ENCODE peak calls at places on chromosomes 12 and 14, in nine cellular contexts. K, E, Q, A, U, M, N, S and F are unnamed samples.

GRCh38 chr12:131830335-131831020 is 2.3 kb downstream of the MMP17 start:
- DNase-seq in E (peak; percentile 58), Q (no peak), U (peak; percentile 93), K (no peak), S (peak; percentile 63), N (peak; percentile 95), A (peak; percentile 83), M (peak; percentile 14), F (peak; percentile 71)

GRCh38 chr12:48936379-48936979 is 11.2 kb upstream of the FKBP11 start:
- DNase-seq in Q (no peak), A (peak; percentile 84), U (peak; percentile 82), E (peak; percentile 95), M (peak; percentile 74), N (no peak), K (peak; percentile 47), S (peak; percentile 67), F (peak; percentile 75)

GRCh38 chr12:116726749-116727148 is 11.1 kb downstream of the SPRING1 start:
- DNase-seq in S (no peak), M (no peak), Q (no peak), A (no peak), N (no peak), K (no peak), U (peak; percentile 26), E (no peak), F (no peak)

GRCh38 chr14:46580941-46581671 is 70.5 kb downstream of the RPL10L start:
- DNase-seq in K (no peak), S (peak; percentile 21), U (peak; percentile 62), A (peak; percentile 9), N (no peak), M (peak; percentile 41), E (no peak), Q (no peak), F (no peak)

GRCh38 chr12:108561852-108562347 is 496 bp upstream of the ISCU start:
- DNase-seq in S (no peak), A (no peak), Q (no peak), K (no peak), U (no peak), N (no peak), E (no peak), M (no peak), F (no peak)

GRCh38 chr14:104284107-104284592 is 145.8 kb downstream of the KIF26A start:
- DNase-seq in Q (no peak), K (no peak), U (no peak), A (no peak), M (no peak), N (peak; percentile 57), S (no peak), E (no peak), F (peak; percentile 28)

GRCh38 chr14:97177016-97177415 is 379.8 kb downstream of the VRK1 start:
- DNase-seq in N (no peak), K (no peak), S (no peak), Q (peak; percentile 20), A (no peak), E (peak; percentile 33), M (peak; percentile 21), U (no peak), F (no peak)

GRCh38 chr14:74140374-74140850 is 55.7 kb downstream of the LIN52 start:
- DNase-seq in K (peak; percentile 4), S (peak; percentile 44), A (peak; percentile 53), U (peak; percentile 28), Q (no peak), N (no peak), E (no peak), M (peak; percentile 58), F (no peak)

GRCh38 chr12:124365726-124366430 is 71.0 kb downstream of the RFLNA start:
- DNase-seq in N (no peak), K (no peak), M (no peak), U (no peak), A (no peak), Q (no peak), S (no peak), E (no peak), F (no peak)

GRCh38 chr12:42701079-42701478 is 111.5 kb upstream of the PRICKLE1 start:
- DNase-seq in U (no peak), N (no peak), S (no peak), K (no peak), E (no peak), Q (no peak), M (no peak), A (no peak), F (no peak)

GRCh38 chr12:42779186-42779859 is 189.8 kb upstream of the PRICKLE1 start:
- DNase-seq in A (peak; percentile 54), N (no peak), K (no peak), Q (no peak), S (no peak), E (no peak), M (no peak), U (peak; percentile 67), F (no peak)

GRCh38 chr12:101097829-101098580 is 112.0 kb downstream of the SLC5A8 start:
- DNase-seq in E (no peak), K (no peak), M (no peak), S (no peak), A (no peak), Q (no peak), N (no peak), U (no peak), F (no peak)

GRCh38 chr12:127389923-127390322 is 877.0 kb upstream of the TMEM132C start:
- DNase-seq in A (peak; percentile 29), M (no peak), S (peak; percentile 23), Q (no peak), E (no peak), U (peak; percentile 30), K (no peak), N (no peak), F (no peak)

GRCh38 chr14:81434230-81434629 is 34.1 kb upstream of the STON2 start:
- DNase-seq in S (no peak), M (no peak), N (no peak), E (no peak), Q (no peak), A (no peak), K (no peak), U (no peak), F (no peak)

GRCh38 chr14:73203527-73203926 is 33.8 kb upstream of the PAPLN start:
- DNase-seq in Q (no peak), E (no peak), K (no peak), M (no peak), A (no peak), U (no peak), N (no peak), S (no peak), F (no peak)

GRCh38 chr14:98711453-98711852 is 560.5 kb downstream of the BCL11B start:
- DNase-seq in A (no peak), M (no peak), N (no peak), K (no peak), Q (no peak), E (no peak), S (no peak), U (no peak), F (no peak)

GRCh38 chr14:82704218-82704617 is 1170.6 kb upstream of the SEL1L start:
- DNase-seq in S (no peak), E (no peak), N (no peak), A (no peak), Q (no peak), U (no peak), M (no peak), K (no peak), F (no peak)

GRCh38 chr12:60394680-60395079 is 798.9 kb downstream of the SLC16A7 start:
- DNase-seq in K (no peak), E (no peak), M (no peak), A (peak; percentile 73), Q (peak; percentile 41), N (no peak), U (peak; percentile 3), S (no peak), F (no peak)

GRCh38 chr14:51636109-51636508 is 15.6 kb upstream of the FRMD6 start:
- DNase-seq in U (no peak), S (no peak), M (no peak), E (no peak), N (no peak), A (no peak), Q (no peak), K (no peak), F (no peak)

GRCh38 chr14:23097786-23098185 is 2.5 kb downstream of the C14orf119 start:
- DNase-seq in S (no peak), N (no peak), M (no peak), E (no peak), A (no peak), K (no peak), U (no peak), Q (no peak), F (no peak)
- H3K4me1 ChIP-seq in S (peaks cover 44% of the 10 kb centered on the region), N (peaks cover 15% of the 10 kb centered on the region), M (peaks cover 23% of the 10 kb centered on the region), E (peaks cover 20% of the 10 kb centered on the region), A (no peaks in the 10 kb centered on the region), K (peaks cover 26% of the 10 kb centered on the region), U (peaks cover 15% of the 10 kb centered on the region), Q (peaks cover 16% of the 10 kb centered on the region), F (peaks cover 31% of the 10 kb centered on the region)

GRCh38 chr14:87309557-87309956 is 683.4 kb downstream of the GALC start:
- DNase-seq in A (no peak), Q (no peak), N (no peak), E (no peak), M (no peak), S (no peak), K (no peak), U (no peak), F (no peak)
- H3K4me3 ChIP-seq in A (no peak overlapping the region), Q (no peak overlapping the region), N (no peak overlapping the region), E (no peak overlapping the region), M (no peak overlapping the region), S (no peak overlapping the region), K (no peak overlapping the region), U (no peak overlapping the region), F (no peak overlapping the region)

DNA sequence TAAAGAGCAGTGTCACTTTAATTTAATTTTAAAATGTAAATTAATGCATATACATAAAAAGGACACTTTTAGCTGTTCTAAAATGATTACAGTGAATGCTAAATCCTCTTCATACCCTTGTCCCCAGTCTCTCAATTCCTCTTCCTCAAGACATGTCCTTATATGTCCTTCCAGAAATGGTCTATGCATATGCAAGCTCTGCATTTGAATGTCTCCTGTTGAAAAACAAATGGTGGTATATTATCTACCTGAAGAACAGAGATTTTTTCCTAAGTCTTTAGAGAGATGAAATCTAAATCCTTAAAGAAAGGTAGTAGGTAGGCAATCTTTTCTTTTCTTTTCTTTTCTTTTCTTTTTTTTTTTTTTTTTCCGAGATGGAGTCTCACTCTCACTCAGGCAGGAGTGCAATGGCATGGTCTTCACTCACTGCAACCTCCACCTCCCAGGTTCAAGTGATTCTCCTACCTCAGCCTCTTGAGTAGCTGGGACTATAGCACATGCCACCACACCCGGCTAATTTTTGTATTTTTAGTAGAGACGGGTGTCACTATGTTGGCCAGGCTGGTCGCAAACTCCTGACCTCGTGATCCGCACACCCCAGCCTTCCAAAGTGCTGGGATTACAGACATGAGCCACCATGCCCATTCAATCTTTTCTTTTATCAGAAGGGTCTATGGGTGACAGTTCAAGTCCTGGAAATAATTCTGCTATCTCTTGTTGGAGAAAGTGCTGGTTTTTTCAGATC is 180.5 kb downstream of the PRKCH start:
- DNase-seq in S (no peak), E (no peak), U (no peak), Q (no peak), M (peak; percentile 63), A (no peak), N (no peak), K (no peak), F (no peak)
- TF ChIP-seq CTCF in S (no peak), E (no peak), U (no peak), Q (no peak), M (no peak), A (no peak), N (no peak), K (no peak), F (no peak)

DNA sequence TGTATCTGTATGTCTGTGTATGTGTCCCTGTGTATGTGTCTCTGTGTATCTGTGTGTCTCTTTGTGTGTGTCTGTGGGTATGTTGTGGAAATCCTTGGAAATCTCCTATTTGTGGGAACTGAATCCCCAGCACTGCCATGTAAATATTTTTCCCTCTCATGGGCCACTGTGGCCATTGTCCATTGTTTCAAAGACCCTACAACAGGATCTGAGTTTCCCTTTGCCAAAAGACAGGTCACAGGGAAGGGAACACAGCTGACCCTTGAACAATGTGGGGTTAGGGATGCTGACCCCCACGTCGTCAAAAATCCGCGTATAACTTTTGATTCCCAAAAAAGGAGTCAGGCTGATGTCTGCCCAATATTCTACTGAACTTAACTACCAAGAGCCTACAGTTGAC is 22.5 kb upstream of the BCL2L14 start:
- DNase-seq in Q (no peak), N (no peak), A (no peak), K (no peak), U (no peak), S (no peak), M (no peak), E (no peak), F (no peak)
- H3K4me1 ChIP-seq in Q (no peaks in the 10 kb centered on the region), N (no peaks in the 10 kb centered on the region), A (no peaks in the 10 kb centered on the region), K (no peaks in the 10 kb centered on the region), U (no peaks in the 10 kb centered on the region), S (no peaks in the 10 kb centered on the region), M (no peaks in the 10 kb centered on the region), E (no peaks in the 10 kb centered on the region), F (no peaks in the 10 kb centered on the region)